ENCODE peak calls at places on chromosomes 11 and 22, in five cellular contexts. One of them, this sample, is unnamed.
A peak's percentile ranks its signal among the peaks of the same experiment; 100 is the strongest.

GRCh38 chr11:92302766-92303165 is 78.1 kb downstream of the FAT3 start:
- DNase-seq in D341Med: no peak
- DNase-seq in GM10248: no peak
- DNase-seq in posterior cingulate gyrus: no peak
- DNase-seq in effector memory CD4-positive, alpha-beta T cell: no peak
- DNase-seq in this sample: peak; percentile 8

GRCh38 chr11:14242733-14243132 is 116.2 kb downstream of the RRAS2 start:
- DNase-seq in D341Med: no peak
- DNase-seq in GM10248: no peak
- DNase-seq in posterior cingulate gyrus: no peak
- DNase-seq in effector memory CD4-positive, alpha-beta T cell: no peak
- DNase-seq in this sample: no peak

GRCh38 chr11:65445101-65445603 is 22.6 kb downstream of the NEAT1 start:
- DNase-seq in D341Med: no peak
- DNase-seq in GM10248: no peak
- DNase-seq in posterior cingulate gyrus: no peak
- DNase-seq in effector memory CD4-positive, alpha-beta T cell: no peak
- DNase-seq in this sample: peak; percentile 36

GRCh38 chr22:48337957-48338792 is 1489.5 kb downstream of the BRD1 start:
- DNase-seq in D341Med: no peak
- DNase-seq in GM10248: no peak
- DNase-seq in posterior cingulate gyrus: peak; percentile 63
- DNase-seq in effector memory CD4-positive, alpha-beta T cell: no peak
- DNase-seq in this sample: no peak

GRCh38 chr11:69539416-69540117 is 58.1 kb downstream of the LINC01488 start:
- DNase-seq in D341Med: no peak
- DNase-seq in GM10248: no peak
- DNase-seq in posterior cingulate gyrus: no peak
- DNase-seq in effector memory CD4-positive, alpha-beta T cell: no peak
- DNase-seq in this sample: peak; percentile 35

GRCh38 chr22:49205401-49205800 is 622.3 kb downstream of the BRD1 start:
- DNase-seq in D341Med: peak; percentile 8
- DNase-seq in GM10248: no peak
- DNase-seq in posterior cingulate gyrus: peak; percentile 37
- DNase-seq in effector memory CD4-positive, alpha-beta T cell: no peak
- DNase-seq in this sample: no peak

GRCh38 chr11:62601114-62601363 is 626 bp downstream of the MTA2 start:
- DNase-seq in D341Med: no peak
- DNase-seq in GM10248: peak; percentile 24
- DNase-seq in posterior cingulate gyrus: peak; percentile 86
- DNase-seq in effector memory CD4-positive, alpha-beta T cell: peak; percentile 29
- DNase-seq in this sample: no peak

GRCh38 chr11:73141031-73141308 is 1.1 kb downstream of the FCHSD2 start:
- DNase-seq in D341Med: peak; percentile 70
- DNase-seq in GM10248: no peak
- DNase-seq in posterior cingulate gyrus: peak; percentile 80
- DNase-seq in effector memory CD4-positive, alpha-beta T cell: no peak
- DNase-seq in this sample: peak; percentile 16